ENCODE peak calls at places on chromosomes 4 and X, in seven cellular contexts. O is heart left ventricle, B is esophagus muscularis mucosa, L is upper lobe of left lung, R is uterus, S is IMR-90, U is prostate gland. T is an unnamed sample. For H3K4me1, the result is how much of the 10 kb centered on the place peaks cover.

GRCh38 chr4:103075435-103075893 is 1.1 kb downstream of the SLC9B2 start:
- DNase-seq in O (no peak), B (no peak), L (no peak), R (no peak), S (peak), U (no peak), T (no peak)

GRCh38 chr4:58553679-58554078 is 1443.5 kb upstream of the IGFBP7 start:
- DNase-seq in O (no peak), B (no peak), L (no peak), R (no peak), S (no peak), U (no peak), T (no peak)

GRCh38 chrX:150364347-150365050 is 1.4 kb downstream of the MAMLD1 start:
- DNase-seq in O (peak), B (no peak), L (no peak), R (no peak), S (peak), U (no peak), T (peak)

GRCh38 chr4:87803421-87803820 is 4.1 kb downstream of the IBSP start:
- DNase-seq in O (no peak), B (no peak), L (no peak), R (no peak), S (no peak), U (no peak), T (no peak)

GRCh38 chr4:38574559-38575333 is 89.3 kb upstream of the KLF3 start:
- DNase-seq in O (no peak), B (no peak), L (peak), R (no peak), S (no peak), U (no peak), T (no peak)

GRCh38 chr4:118282692-118283091 is 70.1 kb downstream of the PRSS12 start:
- DNase-seq in O (no peak), B (no peak), L (no peak), R (no peak), S (peak), U (no peak), T (no peak)

GRCh38 chr4:180156684-180157083 is 2086.5 kb upstream of the TENM3 start:
- DNase-seq in O (no peak), B (no peak), L (no peak), R (no peak), S (no peak), U (no peak), T (no peak)

GRCh38 chr4:12703076-12703475 is 781.1 kb downstream of the RAB28 start:
- DNase-seq in O (no peak), B (no peak), L (no peak), R (no peak), S (no peak), U (no peak), T (no peak)

GRCh38 chrX:646796-647195 is 16.2 kb downstream of the SHOX start:
- DNase-seq in O (no peak), B (no peak), L (no peak), R (no peak), S (no peak), U (no peak), T (no peak)

GRCh38 chr4:53586121-53586816 is 5.0 kb downstream of the LNX1 start:
- DNase-seq in O (no peak), B (no peak), L (no peak), R (no peak), S (peak), U (no peak), T (no peak)

GRCh38 chr4:184801781-184802180 is 24.0 kb downstream of the ACSL1 start:
- DNase-seq in O (no peak), B (no peak), L (peak), R (no peak), S (peak), U (no peak), T (no peak)

GRCh38 chr4:15241946-15242345 is 185.9 kb upstream of the C1QTNF7 start:
- DNase-seq in O (no peak), B (no peak), L (no peak), R (no peak), S (no peak), U (no peak), T (no peak)

GRCh38 chrX:123590842-123591491 is 141.9 kb downstream of the THOC2 start:
- DNase-seq in O (no peak), B (no peak), L (no peak), R (no peak), S (peak), U (no peak), T (no peak)

GRCh38 chr4:86358176-86358701 is 1.6 kb downstream of the MAPK10 start:
- DNase-seq in O (no peak), B (no peak), L (no peak), R (no peak), S (peak), U (no peak), T (no peak)

GRCh38 chr4:59571805-59572430 is 1628.2 kb upstream of the ADGRL3 start:
- DNase-seq in O (no peak), B (no peak), L (no peak), R (no peak), S (no peak), U (no peak), T (no peak)

GRCh38 chrX:2928583-2929434 is at the start of gene ARSD:
- DNase-seq in O (peak), B (peak), L (peak), R (peak), S (peak), U (peak), T (peak)

GRCh38 chr4:167232805-167233522 is 1.3 kb downstream of the SPOCK3 start:
- DNase-seq in O (no peak), B (no peak), L (no peak), R (no peak), S (no peak), U (no peak), T (no peak)

GRCh38 chrX:135489542-135489941 is 30.9 kb upstream of the INTS6L start:
- DNase-seq in O (no peak), B (no peak), L (no peak), R (no peak), S (no peak), U (no peak), T (no peak)

GRCh38 chr4:7885216-7886134 is 54.2 kb downstream of the AFAP1 start:
- DNase-seq in O (no peak), B (no peak), L (no peak), R (no peak), S (no peak), U (no peak), T (no peak)

GRCh38 chr4:6268650-6269399 is 825 bp upstream of the WFS1 start:
- DNase-seq in O (no peak), B (no peak), L (no peak), R (no peak), S (no peak), U (no peak), T (no peak)

GRCh38 chr4:73335717-73336116 is 68.4 kb upstream of the ALB start:
- DNase-seq in O (no peak), B (no peak), L (no peak), R (no peak), S (no peak), U (no peak), T (no peak)

GRCh38 chrX:28552322-28552721 is 34.9 kb upstream of the IL1RAPL1 start:
- DNase-seq in O (no peak), B (no peak), L (no peak), R (no peak), S (peak), U (no peak), T (no peak)

GRCh38 chrX:10022580-10023245 is 55.6 kb downstream of the CLDN34 start:
- DNase-seq in O (peak), B (no peak), L (no peak), R (peak), S (peak), U (no peak), T (no peak)

GRCh38 chrX:34848281-34848680 is 94.3 kb upstream of the FAM47B start:
- DNase-seq in O (no peak), B (no peak), L (no peak), R (no peak), S (peak), U (no peak), T (no peak)

GRCh38 chr4:137609693-137610450 is 77.6 kb upstream of the PCDH18 start:
- DNase-seq in O (no peak), B (no peak), L (no peak), R (no peak), S (peak), U (no peak), T (no peak)

GRCh38 chr4:158065176-158065575 is 107.6 kb downstream of the GASK1B start:
- DNase-seq in O (no peak), B (no peak), L (no peak), R (no peak), S (no peak), U (no peak), T (no peak)

GRCh38 chr4:8278009-8278395 is 8.4 kb downstream of the HTRA3 start:
- DNase-seq in O (peak), B (no peak), L (no peak), R (no peak), S (peak), U (no peak), T (no peak)

GRCh38 chr4:150211016-150211415 is 132.8 kb downstream of the DCLK2 start:
- DNase-seq in O (no peak), B (no peak), L (no peak), R (no peak), S (peak), U (no peak), T (no peak)

GRCh38 chr4:180949825-180950224 is 1293.4 kb upstream of the TENM3 start:
- DNase-seq in O (no peak), B (no peak), L (no peak), R (no peak), S (no peak), U (no peak), T (no peak)

GRCh38 chrX:86033385-86033784 is 14.0 kb downstream of the CHM start:
- DNase-seq in O (no peak), B (no peak), L (no peak), R (no peak), S (no peak), U (no peak), T (no peak)

GRCh38 chr4:784401-785331 is 41.3 kb downstream of the CPLX1 start:
- DNase-seq in O (no peak), B (no peak), L (no peak), R (no peak), S (no peak), U (no peak), T (no peak)

GRCh38 chr4:159410076-159410777 is 307.3 kb downstream of the RAPGEF2 start:
- DNase-seq in O (no peak), B (no peak), L (no peak), R (no peak), S (peak), U (no peak), T (no peak)

GRCh38 chr4:93394488-93395185 is 433.9 kb upstream of the ATOH1 start:
- DNase-seq in O (no peak), B (no peak), L (no peak), R (no peak), S (peak), U (no peak), T (no peak)

GRCh38 chr4:143335979-143336827 is 473 bp upstream of the GAB1 start:
- DNase-seq in O (peak), B (peak), L (peak), R (peak), S (peak), U (peak), T (peak)

GRCh38 chr4:143773998-143774898 is 73.8 kb upstream of the FREM3 start:
- DNase-seq in O (peak), B (no peak), L (peak), R (no peak), S (peak), U (peak), T (no peak)

GRCh38 chr4:162229670-162230069 is 65.9 kb upstream of the FSTL5 start:
- DNase-seq in O (no peak), B (no peak), L (no peak), R (no peak), S (no peak), U (no peak), T (no peak)

GRCh38 chrX:71118032-71118984 is at the start of gene MED12:
- DNase-seq in O (peak), B (peak), L (peak), R (peak), S (peak), U (peak), T (peak)
- TF ChIP-seq POLR2A in O (no peak), B (no peak), L (peak), R (peak), S (peak), U (peak), T (no peak)

GRCh38 chrX:65688403-65688881 is 21.0 kb downstream of the MSN start:
- DNase-seq in O (no peak), B (no peak), L (peak), R (no peak), S (peak), U (no peak), T (no peak)
- H3K4me1 ChIP-seq in O (half or more), B (half or more), L (half or more), R (under half), S (under half), U (under half), T (under half)

GRCh38 chr4:175873707-175874106 is 61.6 kb upstream of the GPM6A start:
- DNase-seq in O (no peak), B (no peak), L (no peak), R (no peak), S (no peak), U (no peak), T (no peak)
- H3K27ac ChIP-seq in O (no peak), B (no peak), L (no peak), R (no peak), S (no peak), U (no peak), T (no peak)

DNA sequence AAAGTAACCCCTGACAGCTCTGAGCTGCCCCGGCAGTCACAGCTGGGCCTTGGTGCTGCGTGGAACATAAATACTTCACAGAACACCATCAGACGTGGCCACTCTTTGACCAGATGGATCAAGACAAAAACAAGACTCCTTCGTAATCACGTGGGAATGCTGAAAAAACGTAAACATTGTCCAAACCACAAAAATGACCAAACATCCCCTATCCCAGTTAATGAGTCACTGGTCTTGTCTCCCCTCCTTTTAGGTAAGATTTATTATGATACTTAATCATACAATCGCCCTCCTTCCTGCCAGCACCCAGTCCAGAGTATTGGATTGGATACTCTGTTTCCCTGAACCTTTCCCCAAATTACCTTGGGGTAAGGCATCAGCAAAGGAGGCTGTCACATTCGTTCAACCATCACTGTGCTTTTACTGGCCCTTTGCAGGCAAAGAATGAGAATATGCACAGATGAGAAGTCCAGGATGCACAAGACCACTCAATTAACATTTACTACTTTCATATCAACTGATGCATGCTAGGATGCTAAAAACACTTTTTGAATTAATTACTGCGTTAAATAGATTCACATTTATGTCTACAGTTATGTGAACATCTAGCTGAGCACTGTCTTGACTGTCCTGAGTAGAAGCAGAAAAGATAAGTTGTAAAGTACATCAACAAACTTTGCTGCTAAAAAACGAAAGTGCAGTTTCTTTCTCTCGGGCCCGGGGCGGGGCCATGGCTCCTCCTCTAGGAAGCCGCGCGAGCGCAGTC is 502 bp upstream of the TCEANC start:
- DNase-seq in O (no peak), B (no peak), L (no peak), R (peak), S (peak), U (no peak), T (no peak)
- TF ChIP-seq POLR2A in O (no peak), B (no peak), L (no peak), R (no peak), S (no peak), U (no peak), T (no peak)

GRCh38 chrX:65671286-65671685 is 3.8 kb downstream of the MSN start:
- DNase-seq in O (no peak), B (no peak), L (peak), R (no peak), S (no peak), U (no peak), T (no peak)
- H3K4me1 ChIP-seq in O (half or more), B (half or more), L (half or more), R (under half), S (under half), U (under half), T (under half)

GRCh38 chrX:71315917-71316316 is 14.4 kb downstream of the ITGB1BP2 start:
- DNase-seq in O (no peak), B (no peak), L (no peak), R (no peak), S (peak), U (no peak), T (no peak)

GRCh38 chrX:71320126-71320525 is 18.6 kb downstream of the ITGB1BP2 start:
- DNase-seq in O (no peak), B (no peak), L (no peak), R (no peak), S (no peak), U (no peak), T (no peak)
- H3K27ac ChIP-seq in O (no peak), B (no peak), L (no peak), R (no peak), S (no peak), U (no peak), T (no peak)

GRCh38 chrX:20143539-20143938 is 1.9 kb upstream of the EIF1AX start:
- DNase-seq in O (no peak), B (no peak), L (no peak), R (no peak), S (no peak), U (no peak), T (no peak)

GRCh38 chrX:20143111-20143510 is 1.5 kb upstream of the EIF1AX start:
- DNase-seq in O (no peak), B (no peak), L (no peak), R (no peak), S (no peak), U (no peak), T (no peak)

GRCh38 chrX:20139966-20140365 is 1.7 kb downstream of the EIF1AX start:
- DNase-seq in O (no peak), B (no peak), L (no peak), R (no peak), S (peak), U (no peak), T (no peak)

GRCh38 chrX:20140410-20140809 is 1.2 kb downstream of the EIF1AX start:
- DNase-seq in O (no peak), B (no peak), L (no peak), R (no peak), S (no peak), U (no peak), T (no peak)

GRCh38 chrX:20141281-20142220 is at the start of gene EIF1AX:
- DNase-seq in O (peak), B (peak), L (peak), R (peak), S (peak), U (peak), T (peak)
- TF ChIP-seq POLR2A in O (peak), B (peak), L (peak), R (peak), S (peak), U (peak), T (peak)

GRCh38 chrX:21744721-21745120 is 13.2 kb downstream of the SMPX start:
- DNase-seq in O (no peak), B (no peak), L (no peak), R (no peak), S (no peak), U (no peak), T (no peak)
- H3K4me1 ChIP-seq in O (under half), B (under half), L (under half), R (under half), S (under half), U (under half), T (under half)

DNA sequence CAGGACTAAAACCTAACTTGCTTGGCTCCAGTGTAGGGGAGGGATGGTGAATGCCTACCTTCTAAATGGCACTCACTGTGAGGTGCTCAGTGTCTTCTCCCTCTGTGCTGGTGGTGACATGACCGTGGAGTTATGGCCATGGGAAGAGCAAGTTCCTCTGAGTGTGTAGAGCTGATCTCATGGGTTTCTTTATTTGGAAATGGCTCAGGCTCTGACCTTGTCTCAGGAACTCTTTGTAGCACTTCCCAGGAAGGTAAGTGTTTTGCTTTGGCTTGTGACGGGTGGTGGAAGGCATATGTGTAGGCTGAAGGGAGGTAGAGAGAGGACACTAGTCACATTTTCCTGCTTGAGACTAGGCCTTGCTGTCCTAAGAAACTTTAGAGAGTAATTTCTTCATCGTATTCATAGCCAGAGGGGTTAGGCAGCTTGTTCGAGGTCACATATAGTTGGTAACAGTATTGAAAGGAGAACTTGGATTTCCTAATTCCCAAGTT is 6.5 kb downstream of the MSN start:
- DNase-seq in O (no peak), B (no peak), L (no peak), R (no peak), S (no peak), U (no peak), T (no peak)
- H3K27ac ChIP-seq in O (peak), B (peak), L (peak), R (peak), S (peak), U (peak), T (no peak)

GRCh38 chrX:133415276-133416105 is at the start of gene GPC4:
- DNase-seq in O (peak), B (peak), L (peak), R (peak), S (no peak), U (peak), T (peak)
- TF ChIP-seq POLR2A in O (peak), B (no peak), L (peak), R (no peak), S (no peak), U (no peak), T (no peak)